ENCODE peak calls at places on chromosomes 13 and 19, in seven cellular contexts. T is cardiac fibroblast, D is mammary epithelial cell, I is Calu3, Q is neural crest cell, B is RWPE1, E is astrocyte of the cerebellum. N is an unnamed sample.
A peak's percentile ranks its signal among the peaks of the same experiment; 100 is the strongest.

GRCh38 chr13:66660013-66660804 is 569.9 kb downstream of the PCDH9 start:
- DNase-seq in T (peak; percentile 89), D (peak; percentile 61), I (no peak), Q (no peak), B (peak; percentile 11), E (no peak), N (no peak)

GRCh38 chr13:50845211-50845610 is 1.7 kb upstream of the DLEU7 start:
- DNase-seq in T (no peak), D (no peak), I (no peak), Q (no peak), B (no peak), E (peak; percentile 3), N (no peak)

GRCh38 chr19:14089412-14089661 is 1.2 kb downstream of the SAMD1 start:
- DNase-seq in T (peak; percentile 40), D (no peak), I (no peak), Q (no peak), B (no peak), E (no peak), N (no peak)

GRCh38 chr19:3556423-3556977 is 886 bp downstream of the MFSD12 start:
- DNase-seq in T (no peak), D (no peak), I (no peak), Q (no peak), B (no peak), E (no peak), N (no peak)

GRCh38 chr19:49165111-49165750 is 7.6 kb downstream of the TRPM4 start:
- DNase-seq in T (no peak), D (no peak), I (no peak), Q (no peak), B (no peak), E (no peak), N (no peak)

GRCh38 chr19:588758-589692 is 656 bp upstream of the HCN2 start:
- DNase-seq in T (no peak), D (no peak), I (peak; percentile 18), Q (no peak), B (no peak), E (no peak), N (no peak)

GRCh38 chr19:54453921-54454780 is 5.2 kb downstream of the LENG8 start:
- DNase-seq in T (no peak), D (no peak), I (no peak), Q (no peak), B (no peak), E (no peak), N (no peak)

GRCh38 chr13:20351279-20352022 is 119.3 kb upstream of the GJB6 start:
- DNase-seq in T (peak; percentile 59), D (peak; percentile 91), I (no peak), Q (no peak), B (peak; percentile 53), E (peak; percentile 86), N (no peak)

GRCh38 chr13:92365904-92366303 is 860.7 kb upstream of the GPC6 start:
- DNase-seq in T (no peak), D (no peak), I (no peak), Q (no peak), B (no peak), E (no peak), N (no peak)

GRCh38 chr19:35797663-35798062 is 15.0 kb downstream of the PRODH2 start:
- DNase-seq in T (no peak), D (no peak), I (no peak), Q (no peak), B (no peak), E (no peak), N (no peak)

GRCh38 chr13:96984061-96984508 is 10.2 kb downstream of the OXGR1 start:
- DNase-seq in T (peak; percentile 45), D (peak; percentile 64), I (peak; percentile 46), Q (no peak), B (peak; percentile 24), E (no peak), N (peak; percentile 28)

GRCh38 chr13:92767468-92767867 is 459.1 kb upstream of the GPC6 start:
- DNase-seq in T (no peak), D (no peak), I (no peak), Q (no peak), B (no peak), E (no peak), N (no peak)

GRCh38 chr19:47572635-47573034 is 313 bp downstream of the ZNF541 start:
- DNase-seq in T (no peak), D (no peak), I (no peak), Q (no peak), B (no peak), E (no peak), N (no peak)

GRCh38 chr19:47569331-47569730 is 3.6 kb downstream of the ZNF541 start:
- DNase-seq in T (no peak), D (no peak), I (no peak), Q (no peak), B (no peak), E (no peak), N (no peak)

DNA sequence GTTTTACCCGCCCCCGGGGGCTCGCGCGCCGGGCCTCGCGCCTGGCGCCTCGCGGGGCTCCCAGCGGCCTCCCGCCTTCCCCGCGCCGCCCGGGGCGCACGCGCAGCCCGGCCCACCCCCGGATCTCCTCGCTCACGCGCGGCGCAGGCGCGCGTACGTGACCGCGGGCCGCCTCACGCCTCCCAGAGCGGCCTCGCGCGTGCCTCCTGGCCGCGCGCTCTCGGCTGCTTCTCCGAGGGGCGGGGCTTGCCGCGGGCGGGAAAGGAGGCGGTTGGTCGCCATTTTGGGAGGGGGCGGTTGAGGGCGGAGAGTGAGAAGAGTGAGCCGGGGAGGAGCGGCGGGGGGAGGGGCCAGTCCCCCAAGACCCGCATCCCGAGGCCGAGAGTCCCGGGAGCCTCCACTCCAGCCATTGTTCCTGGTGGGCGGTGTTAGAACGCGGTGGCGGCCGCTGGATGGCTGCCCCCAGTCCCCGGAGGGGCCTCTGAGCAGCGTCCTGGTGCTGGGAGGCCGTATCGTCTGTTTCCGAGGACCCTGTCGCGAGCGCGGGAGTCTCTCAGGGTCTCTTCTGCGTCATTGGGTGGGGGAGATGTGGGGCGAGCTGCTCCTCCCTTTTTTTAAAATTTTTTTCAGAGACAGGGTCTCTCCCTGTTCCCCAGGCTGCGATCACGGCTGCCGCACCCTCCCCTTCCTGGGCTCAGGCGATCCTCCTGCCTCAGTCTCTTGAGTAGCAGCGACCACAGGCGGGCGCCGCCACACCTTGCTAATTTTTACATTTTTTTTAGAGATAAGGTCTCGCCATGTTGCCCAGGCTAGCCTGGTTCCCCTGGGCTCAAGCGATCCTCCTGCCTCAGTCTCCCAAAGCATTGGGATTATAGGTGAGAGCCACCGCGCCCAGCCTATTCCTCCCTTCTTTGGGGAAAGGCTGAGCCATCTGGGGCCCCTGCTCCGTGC is at the start of gene ZNF541:
- DNase-seq in T (peak; percentile 35), D (no peak), I (no peak), Q (no peak), B (peak; percentile 56), E (no peak), N (no peak)
- TF ChIP-seq CTCF in T (no peak), D (no peak), I (no peak), Q (no peak), B (no peak), E (no peak), N (no peak)

DNA sequence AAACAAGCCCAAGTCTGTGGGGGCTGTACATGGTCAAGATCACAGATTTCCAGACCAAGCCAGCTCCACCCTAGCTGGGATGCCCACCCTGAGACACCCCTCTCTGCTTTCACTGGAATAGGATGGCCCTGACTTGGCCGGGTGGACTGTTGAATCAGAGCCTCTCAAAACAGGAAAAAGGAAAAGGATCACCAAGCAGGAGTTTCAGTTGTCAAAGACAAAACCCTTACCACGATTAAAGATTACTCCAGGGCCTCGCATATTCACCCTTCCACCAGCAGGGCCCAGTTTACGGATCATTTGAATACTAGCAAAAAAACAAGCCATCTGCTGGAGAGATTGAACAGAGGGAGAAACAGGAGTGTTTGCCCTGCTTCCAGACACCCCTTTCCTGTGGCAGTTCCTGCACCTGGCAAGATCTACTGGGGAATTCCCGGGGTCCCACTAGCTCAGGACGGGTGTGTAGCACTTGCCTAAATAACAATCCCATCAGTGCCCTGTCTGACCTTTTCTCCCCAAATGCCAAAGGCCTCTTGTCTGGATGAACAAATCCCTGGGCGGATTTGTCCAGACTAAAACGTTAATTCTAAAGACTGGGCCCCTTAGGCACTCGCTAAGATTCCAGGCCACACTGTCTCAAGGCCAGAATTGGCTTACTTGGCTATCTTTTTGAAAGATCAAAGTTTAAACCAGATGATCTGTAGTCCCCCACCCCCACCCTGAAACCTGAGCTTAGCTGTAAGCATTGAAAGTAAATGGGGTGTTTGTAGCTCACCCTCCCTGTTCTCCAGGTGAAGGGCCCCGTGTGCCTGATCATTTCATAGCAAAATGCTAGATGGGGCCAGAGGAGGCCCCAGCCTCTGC is 38.4 kb downstream of the ACTN4 start:
- DNase-seq in T (peak; percentile 78), D (peak; percentile 70), I (peak; percentile 61), Q (no peak), B (no peak), E (peak; percentile 53), N (peak; percentile 52)
- TF ChIP-seq CTCF in T (peak; percentile 67), D (peak; percentile 52), I (peak; percentile 56), Q (peak; percentile 66), B (no peak), E (peak; percentile 77), N (peak; percentile 53)

GRCh38 chr19:5504115-5504514 is 48.9 kb downstream of the ZNRF4 start:
- DNase-seq in T (no peak), D (no peak), I (peak; percentile 15), Q (no peak), B (no peak), E (no peak), N (no peak)
- TF ChIP-seq CTCF in T (no peak), D (peak; percentile 31), I (no peak), Q (peak; percentile 20), B (no peak), E (no peak), N (no peak)

GRCh38 chr13:30353060-30353459 is 45.7 kb upstream of the KATNAL1 start:
- DNase-seq in T (no peak), D (no peak), I (no peak), Q (no peak), B (no peak), E (no peak), N (no peak)

GRCh38 chr13:30354481-30355404 is 47.4 kb upstream of the KATNAL1 start:
- DNase-seq in T (no peak), D (no peak), I (no peak), Q (no peak), B (no peak), E (no peak), N (no peak)

GRCh38 chr13:30355839-30356238 is 48.5 kb upstream of the KATNAL1 start:
- DNase-seq in T (no peak), D (no peak), I (no peak), Q (no peak), B (no peak), E (no peak), N (no peak)

GRCh38 chr13:30353601-30354000 is 46.2 kb upstream of the KATNAL1 start:
- DNase-seq in T (no peak), D (no peak), I (no peak), Q (no peak), B (no peak), E (no peak), N (no peak)

DNA sequence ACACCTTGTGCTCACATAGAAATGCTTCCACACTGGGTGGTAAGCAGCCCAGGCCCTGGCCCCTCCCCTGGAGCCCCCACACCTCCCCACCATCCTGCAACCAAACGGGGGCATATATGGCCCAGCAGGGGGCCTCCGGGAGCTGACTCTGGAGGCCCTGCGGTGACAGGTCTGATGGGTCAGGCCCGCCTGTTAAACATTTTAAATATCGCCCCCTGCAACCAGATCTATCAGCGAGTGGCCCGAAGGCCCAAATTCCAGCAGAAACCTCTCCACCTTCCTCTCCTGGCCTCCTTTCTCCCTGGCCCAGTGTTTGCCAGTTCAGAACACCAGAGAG is 48.0 kb upstream of the KATNAL1 start:
- DNase-seq in T (no peak), D (no peak), I (no peak), Q (peak; percentile 14), B (no peak), E (no peak), N (peak; percentile 47)
- TF ChIP-seq CTCF in T (peak; percentile 40), D (peak; percentile 36), I (no peak), Q (peak; percentile 47), B (no peak), E (no peak), N (no peak)

GRCh38 chr13:69935043-69935442 is 172.6 kb upstream of the ATXN8OS start:
- DNase-seq in T (no peak), D (peak; percentile 1), I (no peak), Q (no peak), B (no peak), E (no peak), N (no peak)
- TF ChIP-seq CTCF in T (no peak), D (peak; percentile 64), I (no peak), Q (peak; percentile 55), B (no peak), E (peak; percentile 29), N (peak; percentile 72)

N was measured in endothelial cell.